ENCODE peak calls at places on chromosomes 2 and 18, in ten cellular contexts. One of them, this sample, is unnamed.

GRCh38 chr2:190023860-190024259 is 38.7 kb downstream of the MSTN start:
- DNase-seq in astrocyte of the spinal cord: peak
- DNase-seq in iris pigment epithelial cell: peak
- DNase-seq in NCI-H2081: peak
- DNase-seq in pancreas: no peak
- DNase-seq in epithelial cell of esophagus: peak
- DNase-seq in GM04504: peak
- DNase-seq in testis: no peak
- DNase-seq in astrocyte of the cerebellum: peak
- DNase-seq in hypothalamus: no peak
- DNase-seq in this sample: peak

GRCh38 chr2:62478093-62478580 is 27.9 kb downstream of the TMEM17 start:
- DNase-seq in epithelial cell of esophagus: peak
- DNase-seq in GM04504: no peak
- DNase-seq in pancreas: no peak
- DNase-seq in testis: no peak
- DNase-seq in astrocyte of the cerebellum: no peak
- DNase-seq in iris pigment epithelial cell: peak
- DNase-seq in hypothalamus: no peak
- DNase-seq in astrocyte of the spinal cord: no peak
- DNase-seq in NCI-H2081: peak
- DNase-seq in this sample: no peak

GRCh38 chr2:64390586-64390985 is 63.4 kb upstream of the LGALSL start:
- DNase-seq in epithelial cell of esophagus: no peak
- DNase-seq in astrocyte of the spinal cord: no peak
- DNase-seq in NCI-H2081: no peak
- DNase-seq in iris pigment epithelial cell: no peak
- DNase-seq in astrocyte of the cerebellum: no peak
- DNase-seq in hypothalamus: no peak
- DNase-seq in pancreas: no peak
- DNase-seq in GM04504: no peak
- DNase-seq in testis: no peak
- DNase-seq in this sample: no peak

GRCh38 chr2:194289712-194290346 is 1367.2 kb upstream of the SLC39A10 start:
- DNase-seq in iris pigment epithelial cell: no peak
- DNase-seq in GM04504: no peak
- DNase-seq in epithelial cell of esophagus: no peak
- DNase-seq in astrocyte of the spinal cord: no peak
- DNase-seq in NCI-H2081: no peak
- DNase-seq in testis: no peak
- DNase-seq in astrocyte of the cerebellum: no peak
- DNase-seq in pancreas: no peak
- DNase-seq in hypothalamus: no peak
- DNase-seq in this sample: no peak

GRCh38 chr2:204655101-204655500 is 109.8 kb downstream of the PARD3B start:
- DNase-seq in hypothalamus: no peak
- DNase-seq in NCI-H2081: no peak
- DNase-seq in iris pigment epithelial cell: peak
- DNase-seq in GM04504: no peak
- DNase-seq in epithelial cell of esophagus: peak
- DNase-seq in astrocyte of the cerebellum: no peak
- DNase-seq in astrocyte of the spinal cord: no peak
- DNase-seq in pancreas: no peak
- DNase-seq in testis: no peak
- DNase-seq in this sample: no peak

GRCh38 chr2:25265802-25266201 is 75.9 kb downstream of the DNMT3A start:
- DNase-seq in iris pigment epithelial cell: no peak
- DNase-seq in epithelial cell of esophagus: peak
- DNase-seq in NCI-H2081: peak
- DNase-seq in astrocyte of the cerebellum: no peak
- DNase-seq in pancreas: no peak
- DNase-seq in testis: no peak
- DNase-seq in hypothalamus: no peak
- DNase-seq in GM04504: no peak
- DNase-seq in astrocyte of the spinal cord: no peak
- DNase-seq in this sample: no peak

GRCh38 chr2:208057108-208057507 is 31.8 kb upstream of the PLEKHM3 start:
- DNase-seq in hypothalamus: no peak
- DNase-seq in testis: no peak
- DNase-seq in GM04504: no peak
- DNase-seq in NCI-H2081: no peak
- DNase-seq in iris pigment epithelial cell: no peak
- DNase-seq in astrocyte of the cerebellum: no peak
- DNase-seq in epithelial cell of esophagus: no peak
- DNase-seq in pancreas: no peak
- DNase-seq in astrocyte of the spinal cord: no peak
- DNase-seq in this sample: no peak

GRCh38 chr2:235270951-235271350 is 222.9 kb upstream of the AGAP1 start:
- DNase-seq in GM04504: no peak
- DNase-seq in testis: no peak
- DNase-seq in hypothalamus: no peak
- DNase-seq in astrocyte of the spinal cord: peak
- DNase-seq in NCI-H2081: no peak
- DNase-seq in iris pigment epithelial cell: peak
- DNase-seq in epithelial cell of esophagus: peak
- DNase-seq in pancreas: no peak
- DNase-seq in astrocyte of the cerebellum: peak
- DNase-seq in this sample: no peak

GRCh38 chr2:176582183-176582582 is 312.9 kb downstream of the MTX2 start:
- DNase-seq in epithelial cell of esophagus: no peak
- DNase-seq in astrocyte of the spinal cord: peak
- DNase-seq in testis: no peak
- DNase-seq in astrocyte of the cerebellum: no peak
- DNase-seq in GM04504: no peak
- DNase-seq in iris pigment epithelial cell: no peak
- DNase-seq in hypothalamus: no peak
- DNase-seq in pancreas: no peak
- DNase-seq in NCI-H2081: no peak
- DNase-seq in this sample: no peak

GRCh38 chr2:46196871-46197462 is 100.2 kb upstream of the EPAS1 start:
- DNase-seq in pancreas: no peak
- DNase-seq in NCI-H2081: no peak
- DNase-seq in GM04504: no peak
- DNase-seq in astrocyte of the cerebellum: no peak
- DNase-seq in hypothalamus: no peak
- DNase-seq in testis: no peak
- DNase-seq in epithelial cell of esophagus: no peak
- DNase-seq in astrocyte of the spinal cord: no peak
- DNase-seq in iris pigment epithelial cell: no peak
- DNase-seq in this sample: no peak

GRCh38 chr2:203705184-203705583 is 1.3 kb upstream of the CD28 start:
- DNase-seq in GM04504: no peak
- DNase-seq in epithelial cell of esophagus: no peak
- DNase-seq in astrocyte of the cerebellum: no peak
- DNase-seq in hypothalamus: no peak
- DNase-seq in astrocyte of the spinal cord: no peak
- DNase-seq in pancreas: no peak
- DNase-seq in NCI-H2081: no peak
- DNase-seq in testis: no peak
- DNase-seq in iris pigment epithelial cell: no peak
- DNase-seq in this sample: no peak

GRCh38 chr18:35267809-35268208 is 22.2 kb downstream of the ZSCAN30 start:
- DNase-seq in NCI-H2081: no peak
- DNase-seq in epithelial cell of esophagus: no peak
- DNase-seq in iris pigment epithelial cell: no peak
- DNase-seq in pancreas: peak
- DNase-seq in testis: peak
- DNase-seq in astrocyte of the spinal cord: no peak
- DNase-seq in GM04504: no peak
- DNase-seq in astrocyte of the cerebellum: no peak
- DNase-seq in hypothalamus: no peak
- DNase-seq in this sample: no peak

GRCh38 chr2:235765181-235765820 is 271.5 kb downstream of the AGAP1 start:
- DNase-seq in epithelial cell of esophagus: peak
- DNase-seq in NCI-H2081: no peak
- DNase-seq in pancreas: no peak
- DNase-seq in iris pigment epithelial cell: peak
- DNase-seq in hypothalamus: no peak
- DNase-seq in astrocyte of the cerebellum: peak
- DNase-seq in testis: no peak
- DNase-seq in GM04504: peak
- DNase-seq in astrocyte of the spinal cord: peak
- DNase-seq in this sample: peak

GRCh38 chr2:43169091-43169936 is 57.1 kb downstream of the ZFP36L2 start:
- DNase-seq in astrocyte of the cerebellum: no peak
- DNase-seq in epithelial cell of esophagus: peak
- DNase-seq in testis: no peak
- DNase-seq in GM04504: no peak
- DNase-seq in iris pigment epithelial cell: no peak
- DNase-seq in hypothalamus: no peak
- DNase-seq in astrocyte of the spinal cord: no peak
- DNase-seq in pancreas: peak
- DNase-seq in NCI-H2081: no peak
- DNase-seq in this sample: no peak

GRCh38 chr2:73494031-73494430 is 108.4 kb downstream of the ALMS1 start:
- DNase-seq in pancreas: no peak
- DNase-seq in GM04504: no peak
- DNase-seq in NCI-H2081: no peak
- DNase-seq in astrocyte of the cerebellum: no peak
- DNase-seq in epithelial cell of esophagus: peak
- DNase-seq in astrocyte of the spinal cord: peak
- DNase-seq in hypothalamus: no peak
- DNase-seq in testis: no peak
- DNase-seq in iris pigment epithelial cell: peak
- DNase-seq in this sample: no peak

GRCh38 chr2:98455494-98455976 is 10.9 kb downstream of the INPP4A start:
- DNase-seq in astrocyte of the spinal cord: peak
- DNase-seq in GM04504: no peak
- DNase-seq in pancreas: no peak
- DNase-seq in NCI-H2081: no peak
- DNase-seq in iris pigment epithelial cell: peak
- DNase-seq in astrocyte of the cerebellum: no peak
- DNase-seq in epithelial cell of esophagus: no peak
- DNase-seq in testis: no peak
- DNase-seq in hypothalamus: no peak
- DNase-seq in this sample: no peak

GRCh38 chr18:50218432-50219197 is 23.7 kb upstream of the MYO5B start:
- DNase-seq in astrocyte of the spinal cord: peak
- DNase-seq in testis: peak
- DNase-seq in iris pigment epithelial cell: peak
- DNase-seq in epithelial cell of esophagus: peak
- DNase-seq in pancreas: peak
- DNase-seq in NCI-H2081: no peak
- DNase-seq in astrocyte of the cerebellum: no peak
- DNase-seq in GM04504: peak
- DNase-seq in hypothalamus: no peak
- DNase-seq in this sample: no peak

GRCh38 chr2:157107460-157107859 is 150.0 kb upstream of the GALNT5 start:
- DNase-seq in GM04504: no peak
- DNase-seq in NCI-H2081: no peak
- DNase-seq in astrocyte of the cerebellum: no peak
- DNase-seq in astrocyte of the spinal cord: no peak
- DNase-seq in testis: no peak
- DNase-seq in iris pigment epithelial cell: peak
- DNase-seq in hypothalamus: no peak
- DNase-seq in epithelial cell of esophagus: no peak
- DNase-seq in pancreas: no peak
- DNase-seq in this sample: no peak

GRCh38 chr2:30385327-30385726 is 61.7 kb upstream of the LCLAT1 start:
- DNase-seq in testis: peak
- DNase-seq in astrocyte of the cerebellum: no peak
- DNase-seq in astrocyte of the spinal cord: peak
- DNase-seq in GM04504: no peak
- DNase-seq in hypothalamus: no peak
- DNase-seq in pancreas: no peak
- DNase-seq in epithelial cell of esophagus: peak
- DNase-seq in iris pigment epithelial cell: peak
- DNase-seq in NCI-H2081: no peak
- DNase-seq in this sample: no peak

GRCh38 chr2:127358044-127358443 is 29.7 kb downstream of the MAP3K2 start:
- DNase-seq in hypothalamus: no peak
- DNase-seq in iris pigment epithelial cell: peak
- DNase-seq in astrocyte of the cerebellum: no peak
- DNase-seq in testis: no peak
- DNase-seq in GM04504: no peak
- DNase-seq in epithelial cell of esophagus: no peak
- DNase-seq in astrocyte of the spinal cord: no peak
- DNase-seq in NCI-H2081: no peak
- DNase-seq in pancreas: no peak
- DNase-seq in this sample: no peak

GRCh38 chr18:24051256-24051947 is 36.8 kb downstream of the TTC39C start:
- DNase-seq in epithelial cell of esophagus: peak
- DNase-seq in GM04504: no peak
- DNase-seq in hypothalamus: no peak
- DNase-seq in iris pigment epithelial cell: peak
- DNase-seq in astrocyte of the cerebellum: no peak
- DNase-seq in NCI-H2081: no peak
- DNase-seq in astrocyte of the spinal cord: peak
- DNase-seq in testis: no peak
- DNase-seq in pancreas: peak
- DNase-seq in this sample: no peak

GRCh38 chr2:119697290-119698013 is 18.5 kb downstream of the TMEM177 start:
- DNase-seq in iris pigment epithelial cell: no peak
- DNase-seq in hypothalamus: no peak
- DNase-seq in NCI-H2081: no peak
- DNase-seq in pancreas: no peak
- DNase-seq in epithelial cell of esophagus: no peak
- DNase-seq in astrocyte of the spinal cord: no peak
- DNase-seq in testis: no peak
- DNase-seq in GM04504: no peak
- DNase-seq in astrocyte of the cerebellum: no peak
- DNase-seq in this sample: no peak

GRCh38 chr2:10301946-10302478 is 692 bp upstream of the HPCAL1 start:
- DNase-seq in epithelial cell of esophagus: no peak
- DNase-seq in NCI-H2081: peak
- DNase-seq in iris pigment epithelial cell: no peak
- DNase-seq in pancreas: no peak
- DNase-seq in GM04504: no peak
- DNase-seq in astrocyte of the cerebellum: no peak
- DNase-seq in testis: no peak
- DNase-seq in astrocyte of the spinal cord: no peak
- DNase-seq in hypothalamus: no peak
- DNase-seq in this sample: no peak

GRCh38 chr2:118686364-118686763 is 161.1 kb downstream of the EN1 start:
- DNase-seq in NCI-H2081: no peak
- DNase-seq in testis: no peak
- DNase-seq in GM04504: no peak
- DNase-seq in epithelial cell of esophagus: peak
- DNase-seq in pancreas: no peak
- DNase-seq in astrocyte of the spinal cord: peak
- DNase-seq in astrocyte of the cerebellum: no peak
- DNase-seq in iris pigment epithelial cell: no peak
- DNase-seq in hypothalamus: no peak
- DNase-seq in this sample: peak

GRCh38 chr18:31225668-31226067 is 63.0 kb upstream of the DSC1 start:
- DNase-seq in hypothalamus: no peak
- DNase-seq in testis: no peak
- DNase-seq in iris pigment epithelial cell: peak
- DNase-seq in astrocyte of the cerebellum: peak
- DNase-seq in NCI-H2081: no peak
- DNase-seq in pancreas: no peak
- DNase-seq in GM04504: no peak
- DNase-seq in epithelial cell of esophagus: no peak
- DNase-seq in astrocyte of the spinal cord: peak
- DNase-seq in this sample: no peak

GRCh38 chr2:226184940-226185575 is 614.6 kb downstream of the IRS1 start:
- DNase-seq in GM04504: no peak
- DNase-seq in astrocyte of the cerebellum: peak
- DNase-seq in pancreas: no peak
- DNase-seq in NCI-H2081: no peak
- DNase-seq in epithelial cell of esophagus: peak
- DNase-seq in astrocyte of the spinal cord: peak
- DNase-seq in iris pigment epithelial cell: peak
- DNase-seq in testis: peak
- DNase-seq in hypothalamus: no peak
- DNase-seq in this sample: peak

GRCh38 chr2:238562446-238562845 is 135.7 kb downstream of the ASB1 start:
- DNase-seq in NCI-H2081: no peak
- DNase-seq in epithelial cell of esophagus: no peak
- DNase-seq in astrocyte of the spinal cord: no peak
- DNase-seq in testis: no peak
- DNase-seq in hypothalamus: no peak
- DNase-seq in astrocyte of the cerebellum: no peak
- DNase-seq in GM04504: no peak
- DNase-seq in iris pigment epithelial cell: no peak
- DNase-seq in pancreas: no peak
- DNase-seq in this sample: no peak

GRCh38 chr2:218077464-218078216 is 8.6 kb downstream of the RUFY4 start:
- DNase-seq in pancreas: no peak
- DNase-seq in astrocyte of the spinal cord: no peak
- DNase-seq in astrocyte of the cerebellum: no peak
- DNase-seq in hypothalamus: no peak
- DNase-seq in iris pigment epithelial cell: no peak
- DNase-seq in testis: no peak
- DNase-seq in epithelial cell of esophagus: no peak
- DNase-seq in GM04504: no peak
- DNase-seq in NCI-H2081: no peak
- DNase-seq in this sample: no peak